ENCODE peak calls at places on chromosomes 4 and X, in five cellular contexts. V is IMR-90; P is activated CD4-positive, alpha-beta T cell treated with anti-CD3 and anti-CD28 coated beads, Interleukin-2, amount 50 U/mL, for 48 hours; H is head of caudate nucleus; X is kidney tubule cell. B is an unnamed sample.

GRCh38 chr4:171067422-171067821 is 745.8 kb upstream of the GALNTL6 start:
- DNase-seq in H (no peak), X (no peak), P (no peak), V (no peak), B (no peak)

GRCh38 chr4:8761824-8762205 is 109.8 kb downstream of the HMX1 start:
- DNase-seq in X (no peak), V (no peak), P (no peak), H (no peak), B (no peak)

GRCh38 chr4:179372746-179373145 is 1930.5 kb upstream of the AGA start:
- DNase-seq in V (no peak), X (no peak), P (no peak), H (no peak), B (no peak)

GRCh38 chr4:151641167-151641566 is 119.6 kb downstream of the GATB start:
- DNase-seq in P (no peak), V (peak; percentile 33), X (peak; percentile 45), H (no peak), B (no peak)

GRCh38 chr4:140092094-140092820 is 61.7 kb downstream of the MAML3 start:
- DNase-seq in V (no peak), H (peak; percentile 53), P (no peak), X (no peak), B (no peak)

GRCh38 chr4:20890752-20891151 is 190.5 kb downstream of the PACRGL start:
- DNase-seq in P (no peak), X (peak; percentile 53), V (no peak), H (no peak), B (no peak)

GRCh38 chr4:113837397-113837796 is 75.9 kb upstream of the CAMK2D start:
- DNase-seq in H (no peak), X (peak; percentile 79), V (peak; percentile 94), P (no peak), B (no peak)

GRCh38 chr4:48334900-48335384 is 6.4 kb upstream of the SLAIN2 start:
- DNase-seq in P (no peak), X (no peak), V (no peak), H (no peak), B (no peak)

GRCh38 chrX:13000311-13000811 is 25.5 kb downstream of the TMSB4X start:
- DNase-seq in X (no peak), P (peak; percentile 41), V (no peak), H (peak; percentile 27), B (no peak)

GRCh38 chr4:150224896-150225591 is 146.8 kb downstream of the DCLK2 start:
- DNase-seq in X (peak; percentile 66), H (no peak), V (peak; percentile 99), P (no peak), B (no peak)

GRCh38 chr4:39469429-39470077 is 10.7 kb downstream of the LIAS start:
- DNase-seq in X (peak; percentile 83), P (no peak), V (peak; percentile 87), H (no peak), B (no peak)

GRCh38 chr4:80197601-80198444 is 520 bp downstream of the PRDM8 start:
- DNase-seq in H (peak; percentile 56), X (no peak), P (peak; percentile 14), V (no peak), B (no peak)

GRCh38 chrX:49273181-49273727 is 3.7 kb downstream of the PPP1R3F start:
- DNase-seq in X (no peak), P (peak; percentile 64), V (no peak), H (no peak), B (no peak)

GRCh38 chrX:119622356-119623232 is 16.4 kb upstream of the NKRF start:
- DNase-seq in X (no peak), H (no peak), P (no peak), V (peak; percentile 79), B (no peak)

GRCh38 chrX:24838624-24839023 is 144.9 kb downstream of the POLA1 start:
- DNase-seq in V (peak; percentile 50), P (no peak), H (no peak), X (peak; percentile 51), B (no peak)

GRCh38 chr4:138959421-138959820 is 56.2 kb upstream of the NOCT start:
- DNase-seq in X (no peak), P (no peak), V (peak; percentile 26), H (no peak), B (no peak)

GRCh38 chr4:95956094-95956493 is 116.2 kb downstream of the PDHA2 start:
- DNase-seq in H (no peak), V (no peak), P (no peak), X (no peak), B (no peak)

GRCh38 chr4:175127314-175127713 is 209.2 kb downstream of the ADAM29 start:
- DNase-seq in X (peak; percentile 2), P (no peak), V (peak; percentile 35), H (no peak), B (no peak)

GRCh38 chr4:108620933-108621905 is 843 bp downstream of the RPL34 start:
- DNase-seq in X (peak; percentile 31), P (no peak), H (no peak), V (peak; percentile 21), B (no peak)

GRCh38 chrX:130645955-130646583 is 244.3 kb downstream of the RBMX2 start:
- DNase-seq in V (no peak), X (no peak), H (no peak), P (no peak), B (no peak)

GRCh38 chr4:8293131-8293975 is 23.8 kb downstream of the HTRA3 start:
- DNase-seq in H (no peak), V (no peak), P (no peak), X (no peak), B (no peak)

GRCh38 chrX:23797371-23798128 is 14.6 kb downstream of the SAT1 start:
- DNase-seq in P (no peak), V (no peak), H (no peak), X (peak; percentile 70), B (no peak)

GRCh38 chr4:8328866-8329559 is 59.5 kb downstream of the HTRA3 start:
- DNase-seq in V (no peak), X (no peak), H (peak; percentile 6), P (no peak), B (no peak)

GRCh38 chr4:54668031-54668611 is 10.4 kb downstream of the KIT start:
- DNase-seq in P (no peak), H (no peak), V (no peak), X (no peak), B (no peak)

GRCh38 chr4:1241936-1242505 is 6.9 kb downstream of the CTBP1 start:
- DNase-seq in H (peak; percentile 11), P (no peak), X (no peak), V (no peak), B (no peak)

GRCh38 chr4:779555-779954 is 46.4 kb downstream of the CPLX1 start:
- DNase-seq in H (no peak), V (no peak), P (no peak), X (no peak), B (no peak)

GRCh38 chr4:138242076-138242829 is at the start of gene SLC7A11:
- DNase-seq in P (peak; percentile 41), V (peak; percentile 100), H (peak; percentile 19), X (peak; percentile 99), B (no peak)

GRCh38 chr4:55732864-55733263 is 86.7 kb upstream of the EXOC1L start:
- DNase-seq in P (no peak), V (no peak), H (no peak), X (no peak), B (no peak)

GRCh38 chr4:152515678-152516077 is 20.2 kb downstream of the FBXW7 start:
- DNase-seq in H (no peak), P (no peak), V (peak; percentile 79), X (peak; percentile 35), B (no peak)

GRCh38 chr4:156829194-156829593 is 142.4 kb downstream of the PDGFC start:
- DNase-seq in P (no peak), V (peak; percentile 29), X (no peak), H (no peak), B (no peak)